ENCODE peak calls at places on chromosomes 11 and 22, in four cellular contexts. A is A673, Z is stomach, R is tibial artery. S is an unnamed sample.

GRCh38 chr11:125724125-125724524 is 22.0 kb upstream of the PATE1 start:
- DNase-seq in R (no peak), A (peak; percentile 40), Z (no peak), S (no peak)

GRCh38 chr22:36443198-36443770 is 38.2 kb downstream of the TXN2 start:
- DNase-seq in R (no peak), A (no peak), Z (no peak), S (no peak)

GRCh38 chr11:70016666-70017347 is 61.3 kb upstream of the ANO1 start:
- DNase-seq in R (no peak), Z (no peak), A (no peak), S (no peak)

GRCh38 chr22:35418088-35418487 is 18.1 kb downstream of the MCM5 start:
- DNase-seq in R (no peak), Z (no peak), A (no peak), S (no peak)

GRCh38 chr22:26515938-26516337 is 3.7 kb upstream of the TFIP11 start:
- DNase-seq in A (no peak), Z (no peak), R (no peak), S (no peak)

GRCh38 chr11:30596832-30597231 is 10.7 kb upstream of the MPPED2 start:
- DNase-seq in Z (no peak), R (no peak), A (no peak), S (no peak)

GRCh38 chr11:125317416-125317815 is 152.9 kb downstream of the PKNOX2 start:
- DNase-seq in R (no peak), A (no peak), Z (no peak), S (no peak)

GRCh38 chr11:83881428-83881827 is 595.3 kb upstream of the CCDC90B start:
- DNase-seq in R (no peak), A (peak; percentile 17), Z (no peak), S (no peak)

GRCh38 chr22:38316340-38317236 is 645 bp downstream of the CSNK1E start:
- DNase-seq in R (peak; percentile 74), Z (peak; percentile 66), A (peak; percentile 71), S (peak; percentile 47)

GRCh38 chr11:113593698-113594308 is 112.3 kb downstream of the TMPRSS5 start:
- DNase-seq in A (no peak), Z (no peak), R (no peak), S (no peak)

GRCh38 chr11:76656571-76657081 is 13.9 kb downstream of the LRRC32 start:
- DNase-seq in R (peak; percentile 24), A (no peak), Z (peak; percentile 21), S (no peak)

GRCh38 chr11:120146413-120147093 is 8.6 kb upstream of the TRIM29 start:
- DNase-seq in Z (no peak), R (no peak), A (no peak), S (no peak)

GRCh38 chr22:37267128-37267587 is 15.2 kb upstream of the CYTH4 start:
- DNase-seq in Z (peak; percentile 42), R (no peak), A (peak; percentile 60), S (peak; percentile 37)

GRCh38 chr11:64534950-64535349 is 56.1 kb upstream of the SLC22A12 start:
- DNase-seq in Z (no peak), A (peak; percentile 9), R (peak; percentile 10), S (no peak)

GRCh38 chr22:38176170-38176741 is 5.4 kb downstream of the PLA2G6 start:
- DNase-seq in A (no peak), Z (peak; percentile 79), R (peak; percentile 79), S (no peak)

GRCh38 chr11:5280582-5281102 is 10.9 kb upstream of the HBE1 start:
- DNase-seq in A (peak; percentile 35), R (peak; percentile 51), Z (peak; percentile 45), S (peak; percentile 13)

GRCh38 chr11:9332655-9333054 is 18.3 kb upstream of the TMEM41B start:
- DNase-seq in A (no peak), R (no peak), Z (no peak), S (no peak)

GRCh38 chr11:74380746-74381439 is 17.3 kb downstream of the PGM2L1 start:
- DNase-seq in Z (peak; percentile 57), A (peak; percentile 27), R (no peak), S (peak; percentile 36)

GRCh38 chr11:47858169-47858543 is 10.0 kb upstream of the NUP160 start:
- DNase-seq in A (no peak), Z (no peak), R (peak; percentile 27), S (no peak)

GRCh38 chr11:36249271-36249670 is 40.0 kb downstream of the COMMD9 start:
- DNase-seq in A (no peak), R (no peak), Z (no peak), S (no peak)

GRCh38 chr11:13440100-13440855 is 22.7 kb downstream of the BTBD10 start:
- DNase-seq in A (peak; percentile 78), Z (no peak), R (peak; percentile 25), S (peak; percentile 68)

GRCh38 chr11:75265851-75266531 is 25.4 kb downstream of the TPBGL start:
- DNase-seq in Z (no peak), R (no peak), A (no peak), S (no peak)

GRCh38 chr22:20080776-20081654 is 974 bp downstream of the DGCR8 start:
- DNase-seq in R (no peak), A (peak; percentile 40), Z (no peak), S (peak; percentile 39)

GRCh38 chr11:124748481-124749338 is 3.3 kb downstream of the VSIG2 start:
- DNase-seq in Z (no peak), A (no peak), R (no peak), S (no peak)

GRCh38 chr11:59185412-59185811 is 13.5 kb downstream of the DTX4 start:
- DNase-seq in Z (no peak), A (no peak), R (no peak), S (peak; percentile 66)

GRCh38 chr11:128467610-128468041 is 119.7 kb downstream of the ETS1 start:
- DNase-seq in Z (no peak), R (peak; percentile 68), A (peak; percentile 24), S (no peak)

DNA sequence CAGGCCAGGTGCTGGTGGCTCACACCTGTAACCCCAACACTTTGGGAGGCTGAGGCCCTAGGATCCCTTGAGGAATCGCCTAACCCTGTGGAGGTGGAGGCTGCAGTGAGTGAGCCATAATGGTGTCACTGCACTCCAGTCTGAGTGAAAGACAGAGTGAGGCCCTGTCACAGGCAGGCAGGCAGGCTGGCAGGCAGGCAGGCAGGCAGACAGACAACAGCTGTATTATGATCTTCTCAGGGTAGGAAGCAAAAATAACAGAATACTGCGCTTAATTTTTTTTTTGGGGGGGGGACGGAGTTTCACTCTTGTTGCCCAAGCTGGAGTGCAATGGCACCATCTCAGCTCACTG is 3901.6 kb upstream of the OR11H1 start:
- DNase-seq in Z (no peak), R (no peak), A (no peak), S (no peak)
- H3K9me3 ChIP-seq in Z (peaks cover 81% of the 10 kb centered on the region), R (peaks cover 4% of the 10 kb centered on the region), A (peaks cover 64% of the 10 kb centered on the region), S (peaks cover 14% of the 10 kb centered on the region)

GRCh38 chr22:48740086-48740730 is 1087.5 kb downstream of the BRD1 start:
- DNase-seq in Z (peak; percentile 22), A (no peak), R (peak; percentile 18), S (no peak)

GRCh38 chr22:48738204-48738980 is 1089.3 kb downstream of the BRD1 start:
- DNase-seq in Z (no peak), R (no peak), A (no peak), S (no peak)

GRCh38 chr22:48739348-48740085 is 1088.2 kb downstream of the BRD1 start:
- DNase-seq in A (no peak), R (peak; percentile 16), Z (no peak), S (no peak)

GRCh38 chr22:48736593-48737460 is 1090.8 kb downstream of the BRD1 start:
- DNase-seq in Z (no peak), R (no peak), A (no peak), S (no peak)

GRCh38 chr22:48737461-48738203 is 1090.0 kb downstream of the BRD1 start:
- DNase-seq in Z (no peak), A (no peak), R (no peak), S (no peak)
- H3K9me3 ChIP-seq in Z (no peaks in the 10 kb centered on the region), A (no peaks in the 10 kb centered on the region), R (no peaks in the 10 kb centered on the region), S (no peaks in the 10 kb centered on the region)

DNA sequence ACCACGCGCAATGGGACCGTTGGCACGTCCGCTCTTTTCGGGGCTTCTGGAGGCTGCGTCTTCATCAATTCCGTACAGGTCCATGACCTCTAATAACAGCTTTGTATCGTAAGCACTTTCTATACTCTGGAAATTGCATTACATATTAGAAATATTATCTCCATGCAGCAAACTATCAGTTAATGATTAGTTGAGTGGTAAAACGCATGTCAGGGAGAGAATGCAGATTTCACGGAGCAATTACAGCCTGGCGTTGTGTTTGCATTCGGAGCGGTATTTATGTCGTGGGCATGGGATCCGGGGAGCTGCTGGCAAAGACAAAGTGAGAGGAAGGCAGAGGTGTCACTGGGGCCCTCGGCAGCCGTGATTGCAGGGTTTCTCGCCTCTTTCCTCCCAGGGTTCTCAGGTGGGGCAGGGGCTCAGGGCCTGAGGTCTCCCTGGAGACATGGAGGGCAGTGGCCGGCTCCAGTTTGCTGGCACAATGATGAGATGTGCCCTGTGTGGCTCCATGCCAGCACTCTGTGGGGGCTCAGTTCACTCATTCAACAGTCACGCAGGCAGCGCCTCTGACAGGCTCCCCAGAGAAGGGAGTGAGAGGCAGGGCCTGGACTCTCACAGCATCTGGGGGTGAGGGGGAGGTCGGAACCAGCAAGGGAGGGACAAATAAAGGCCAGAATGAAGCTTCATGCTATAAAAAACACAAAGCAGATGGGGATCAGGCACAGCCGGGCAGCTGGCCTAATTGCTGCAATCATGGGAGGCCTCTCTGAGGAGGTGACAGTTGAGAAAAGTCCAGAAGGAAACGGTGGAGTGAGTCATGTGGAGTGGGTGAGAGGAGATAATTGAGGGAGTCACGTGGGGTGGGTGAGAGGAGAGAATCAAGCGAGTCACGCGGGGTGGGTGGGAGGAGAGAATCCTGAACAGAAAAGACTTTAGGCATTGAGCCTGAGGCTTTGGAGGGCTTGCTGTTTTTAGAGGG is 1002.7 kb downstream of the BRD1 start:
- DNase-seq in R (no peak), A (peak; percentile 78), Z (no peak), S (no peak)
- H3K9me3 ChIP-seq in R (no peaks in the 10 kb centered on the region), A (no peaks in the 10 kb centered on the region), Z (peaks cover 7% of the 10 kb centered on the region), S (no peaks in the 10 kb centered on the region)

GRCh38 chr22:48744967-48745841 is 1082.5 kb downstream of the BRD1 start:
- DNase-seq in A (no peak), R (peak; percentile 11), Z (peak; percentile 8), S (no peak)
- H3K9me3 ChIP-seq in A (no peaks in the 10 kb centered on the region), R (no peaks in the 10 kb centered on the region), Z (no peaks in the 10 kb centered on the region), S (no peaks in the 10 kb centered on the region)

DNA sequence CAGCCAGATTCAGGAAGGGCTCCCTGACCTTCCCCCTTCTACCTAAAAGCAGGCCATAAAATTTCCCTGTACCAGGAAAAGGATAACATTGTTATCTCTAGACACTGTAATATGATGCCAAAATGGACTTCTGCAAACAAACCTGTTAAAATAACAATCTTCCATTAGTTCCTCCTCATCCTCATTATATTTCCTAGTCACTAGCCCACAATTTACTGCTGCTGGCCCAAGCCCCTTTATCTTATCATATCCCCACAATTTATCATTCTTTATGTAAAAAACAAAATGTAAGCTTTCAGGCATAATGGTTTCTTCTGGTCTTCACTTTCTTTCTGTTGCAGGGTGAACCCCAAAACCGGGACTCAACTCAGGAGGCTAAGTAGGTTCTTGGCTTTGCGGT is 1132.1 kb upstream of the CNTN5 start:
- DNase-seq in R (no peak), Z (no peak), A (no peak), S (no peak)
- H3K9me3 ChIP-seq in R (no peaks in the 10 kb centered on the region), Z (no peaks in the 10 kb centered on the region), A (no peaks in the 10 kb centered on the region), S (no peaks in the 10 kb centered on the region)

DNA sequence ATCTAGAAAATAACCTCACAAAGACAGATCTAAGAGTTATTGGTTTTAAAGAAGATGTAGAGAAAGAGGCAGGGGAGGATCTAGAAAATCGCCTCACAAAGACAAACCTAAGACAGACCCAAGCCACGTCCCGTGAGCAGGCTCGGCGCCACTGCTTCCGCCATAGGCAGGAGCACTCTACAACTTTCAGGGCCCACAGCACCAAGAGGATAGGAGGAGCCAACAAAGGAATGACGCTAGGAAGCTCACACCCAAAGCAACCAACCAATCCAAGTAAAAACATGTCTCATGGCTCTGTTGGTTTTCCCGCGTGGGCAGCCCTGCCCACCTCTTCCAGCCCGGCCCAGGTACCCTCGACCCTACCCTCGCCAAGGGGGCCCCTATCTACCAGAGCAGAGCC is 4167.4 kb upstream of the OR11H1 start:
- DNase-seq in A (no peak), Z (no peak), R (no peak), S (no peak)
- H3K9me3 ChIP-seq in A (peaks cover 34% of the 10 kb centered on the region), Z (peaks cover 30% of the 10 kb centered on the region), R (no peaks in the 10 kb centered on the region), S (peaks cover 2% of the 10 kb centered on the region)